ENCODE peak calls at places on chromosomes 12 and 14, in ten cellular contexts. Q is natural killer cell, B is GM12865, A is omental fat pad, E is esophagus muscularis mucosa, X is AG09319, R is fibroblast of mammary gland, I is left ventricle myocardium inferior, Y is neural crest cell, P is GM23338. S is an unnamed sample.

GRCh38 chr12:130973906-130974305 is 20.2 kb downstream of the ADGRD1 start:
- DNase-seq in Q (no peak), B (no peak), A (no peak), E (no peak), X (no peak), R (no peak), I (no peak), Y (no peak), P (no peak), S (no peak)

GRCh38 chr14:91214306-91214705 is 30.2 kb downstream of the GPR68 start:
- DNase-seq in Q (no peak), B (no peak), A (no peak), E (no peak), X (no peak), R (no peak), I (no peak), Y (no peak), P (no peak), S (no peak)

GRCh38 chr12:49518914-49519573 is 19.8 kb upstream of the KCNH3 start:
- DNase-seq in Q (no peak), B (no peak), A (no peak), E (peak), X (no peak), R (peak), I (no peak), Y (no peak), P (no peak), S (peak)

GRCh38 chr12:18749381-18749957 is 11.6 kb downstream of the CAPZA3 start:
- DNase-seq in Q (no peak), B (no peak), A (no peak), E (no peak), X (peak), R (peak), I (no peak), Y (no peak), P (no peak), S (no peak)

GRCh38 chr12:52358575-52359350 is 8.5 kb downstream of the KRT85 start:
- DNase-seq in Q (peak), B (peak), A (no peak), E (no peak), X (no peak), R (no peak), I (no peak), Y (no peak), P (no peak), S (no peak)

GRCh38 chr12:50550530-50551223 is 45.9 kb downstream of the DIP2B start:
- DNase-seq in Q (no peak), B (no peak), A (no peak), E (no peak), X (no peak), R (peak), I (no peak), Y (no peak), P (no peak), S (no peak)

GRCh38 chr14:70595443-70596185 is 4.8 kb downstream of the MED6 start:
- DNase-seq in Q (no peak), B (no peak), A (no peak), E (no peak), X (no peak), R (peak), I (no peak), Y (no peak), P (peak), S (no peak)

GRCh38 chr12:118189761-118190181 is 53.8 kb downstream of the PEBP1 start:
- DNase-seq in Q (no peak), B (no peak), A (no peak), E (no peak), X (no peak), R (peak), I (peak), Y (peak), P (peak), S (peak)

GRCh38 chr14:78486081-78486480 is 315.9 kb downstream of the NRXN3 start:
- DNase-seq in Q (no peak), B (no peak), A (no peak), E (no peak), X (no peak), R (no peak), I (no peak), Y (no peak), P (peak), S (no peak)

GRCh38 chr12:50326636-50327284 is 43.4 kb upstream of the LIMA1 start:
- DNase-seq in Q (no peak), B (no peak), A (no peak), E (no peak), X (peak), R (peak), I (no peak), Y (no peak), P (no peak), S (peak)

GRCh38 chr14:78154827-78155226 is 15.3 kb upstream of the NRXN3 start:
- DNase-seq in Q (no peak), B (no peak), A (no peak), E (no peak), X (no peak), R (no peak), I (no peak), Y (no peak), P (peak), S (no peak)

GRCh38 chr12:103801709-103802585 is 39.1 kb downstream of the NT5DC3 start:
- DNase-seq in Q (no peak), B (no peak), A (no peak), E (no peak), X (no peak), R (peak), I (no peak), Y (no peak), P (no peak), S (peak)

GRCh38 chr14:68703093-68703492 is 89.8 kb downstream of the ZFP36L1 start:
- DNase-seq in Q (no peak), B (no peak), A (no peak), E (no peak), X (no peak), R (peak), I (no peak), Y (no peak), P (no peak), S (peak)

GRCh38 chr14:60777856-60778578 is 43.5 kb downstream of the MNAT1 start:
- DNase-seq in Q (no peak), B (no peak), A (no peak), E (no peak), X (peak), R (peak), I (no peak), Y (no peak), P (no peak), S (peak)

GRCh38 chr12:98405795-98406366 is 109.5 kb upstream of the TMPO start:
- DNase-seq in Q (no peak), B (no peak), A (no peak), E (no peak), X (no peak), R (no peak), I (no peak), Y (no peak), P (no peak), S (no peak)

GRCh38 chr12:31353730-31354708 is 28.1 kb upstream of the SINHCAF start:
- DNase-seq in Q (no peak), B (peak), A (no peak), E (no peak), X (no peak), R (no peak), I (no peak), Y (no peak), P (no peak), S (no peak)

GRCh38 chr14:91144425-91145145 is 30.7 kb downstream of the DGLUCY start:
- DNase-seq in Q (no peak), B (no peak), A (no peak), E (no peak), X (no peak), R (peak), I (no peak), Y (no peak), P (no peak), S (peak)

GRCh38 chr12:132207083-132207775 is 63.0 kb downstream of the NOC4L start:
- DNase-seq in Q (no peak), B (no peak), A (no peak), E (no peak), X (no peak), R (no peak), I (no peak), Y (no peak), P (no peak), S (no peak)

GRCh38 chr14:56338674-56339073 is 220.5 kb downstream of the PELI2 start:
- DNase-seq in Q (no peak), B (no peak), A (no peak), E (no peak), X (no peak), R (no peak), I (no peak), Y (no peak), P (no peak), S (peak)

GRCh38 chr14:76589246-76589645 is 172.0 kb upstream of the VASH1 start:
- DNase-seq in Q (no peak), B (no peak), A (no peak), E (no peak), X (no peak), R (no peak), I (no peak), Y (no peak), P (no peak), S (no peak)

GRCh38 chr12:108381793-108382436 is 42.8 kb upstream of the CMKLR1 start:
- DNase-seq in Q (no peak), B (no peak), A (no peak), E (no peak), X (no peak), R (peak), I (no peak), Y (peak), P (peak), S (no peak)

GRCh38 chr14:103499709-103500108 is 22.9 kb downstream of the CKB start:
- DNase-seq in Q (no peak), B (no peak), A (no peak), E (no peak), X (no peak), R (no peak), I (no peak), Y (no peak), P (no peak), S (no peak)

GRCh38 chr14:65696801-65697200 is 284.3 kb downstream of the FUT8 start:
- DNase-seq in Q (no peak), B (no peak), A (no peak), E (no peak), X (no peak), R (peak), I (no peak), Y (no peak), P (no peak), S (peak)

GRCh38 chr12:65192963-65193516 is 23.7 kb downstream of the LEMD3 start:
- DNase-seq in Q (no peak), B (no peak), A (no peak), E (no peak), X (no peak), R (no peak), I (no peak), Y (no peak), P (no peak), S (no peak)

GRCh38 chr14:64324461-64325255 is 30.5 kb upstream of the ESR2 start:
- DNase-seq in Q (no peak), B (no peak), A (no peak), E (no peak), X (no peak), R (peak), I (no peak), Y (no peak), P (no peak), S (peak)

GRCh38 chr12:130879212-130879686 is 7.4 kb downstream of the RAN start:
- DNase-seq in Q (no peak), B (peak), A (no peak), E (no peak), X (no peak), R (no peak), I (no peak), Y (no peak), P (peak), S (no peak)

GRCh38 chr14:58829594-58829993 is 191.8 kb downstream of the DACT1 start:
- DNase-seq in Q (no peak), B (no peak), A (no peak), E (no peak), X (no peak), R (no peak), I (no peak), Y (no peak), P (no peak), S (no peak)

GRCh38 chr14:36663404-36664321 is 2.0 kb downstream of the PAX9 start:
- DNase-seq in Q (no peak), B (no peak), A (no peak), E (no peak), X (no peak), R (peak), I (no peak), Y (no peak), P (peak), S (peak)

GRCh38 chr12:58889557-58889956 is 30.7 kb downstream of the LRIG3 start:
- DNase-seq in Q (no peak), B (no peak), A (no peak), E (no peak), X (no peak), R (no peak), I (no peak), Y (no peak), P (no peak), S (no peak)

GRCh38 chr12:127654383-127654985 is 612.5 kb upstream of the TMEM132C start:
- DNase-seq in Q (no peak), B (no peak), A (no peak), E (no peak), X (no peak), R (no peak), I (no peak), Y (no peak), P (no peak), S (no peak)

GRCh38 chr12:11228268-11228879 is 41.1 kb downstream of the PRB3 start:
- DNase-seq in Q (no peak), B (peak), A (no peak), E (no peak), X (no peak), R (peak), I (no peak), Y (peak), P (peak), S (peak)

GRCh38 chr12:104695453-104696148 is 238.9 kb downstream of the CHST11 start:
- DNase-seq in Q (peak), B (peak), A (no peak), E (no peak), X (no peak), R (peak), I (no peak), Y (no peak), P (no peak), S (peak)

GRCh38 chr14:55641290-55641689 is 61.3 kb downstream of the KTN1 start:
- DNase-seq in Q (no peak), B (no peak), A (no peak), E (no peak), X (no peak), R (no peak), I (no peak), Y (no peak), P (no peak), S (no peak)

GRCh38 chr14:77681196-77682157 is 26.3 kb downstream of the ALKBH1 start:
- DNase-seq in Q (no peak), B (no peak), A (no peak), E (no peak), X (no peak), R (peak), I (no peak), Y (no peak), P (no peak), S (peak)

GRCh38 chr12:4271433-4272013 is 2.0 kb upstream of the CCND2 start:
- DNase-seq in Q (no peak), B (peak), A (no peak), E (no peak), X (no peak), R (peak), I (no peak), Y (no peak), P (peak), S (no peak)

GRCh38 chr12:124751654-124752355 is 111.9 kb downstream of the SCARB1 start:
- DNase-seq in Q (no peak), B (no peak), A (no peak), E (no peak), X (no peak), R (no peak), I (no peak), Y (no peak), P (no peak), S (no peak)

GRCh38 chr12:124750149-124750656 is 113.5 kb downstream of the SCARB1 start:
- DNase-seq in Q (no peak), B (no peak), A (no peak), E (no peak), X (no peak), R (no peak), I (no peak), Y (no peak), P (no peak), S (no peak)

GRCh38 chr12:124749725-124750124 is 113.9 kb downstream of the SCARB1 start:
- DNase-seq in Q (no peak), B (no peak), A (no peak), E (no peak), X (no peak), R (no peak), I (no peak), Y (no peak), P (no peak), S (no peak)

GRCh38 chr12:124752437-124753229 is 111.0 kb downstream of the SCARB1 start:
- DNase-seq in Q (no peak), B (no peak), A (no peak), E (no peak), X (no peak), R (peak), I (no peak), Y (no peak), P (no peak), S (no peak)

GRCh38 chr12:124750787-124751471 is 112.7 kb downstream of the SCARB1 start:
- DNase-seq in Q (no peak), B (no peak), A (no peak), E (no peak), X (no peak), R (no peak), I (no peak), Y (no peak), P (peak), S (no peak)
- TF ChIP-seq CTCF in Q (no peak), B (peak), A (no peak), E (no peak), X (peak), R (no peak), I (no peak), Y (no peak), P (peak), S (peak)

GRCh38 chr14:21066882-21067502 is 3.1 kb upstream of the ARHGEF40 start:
- DNase-seq in Q (no peak), B (no peak), A (no peak), E (no peak), X (no peak), R (no peak), I (no peak), Y (no peak), P (peak), S (no peak)
- TF ChIP-seq CTCF in Q (no peak), B (peak), A (no peak), E (no peak), X (peak), R (peak), I (no peak), Y (peak), P (peak), S (peak)

DNA sequence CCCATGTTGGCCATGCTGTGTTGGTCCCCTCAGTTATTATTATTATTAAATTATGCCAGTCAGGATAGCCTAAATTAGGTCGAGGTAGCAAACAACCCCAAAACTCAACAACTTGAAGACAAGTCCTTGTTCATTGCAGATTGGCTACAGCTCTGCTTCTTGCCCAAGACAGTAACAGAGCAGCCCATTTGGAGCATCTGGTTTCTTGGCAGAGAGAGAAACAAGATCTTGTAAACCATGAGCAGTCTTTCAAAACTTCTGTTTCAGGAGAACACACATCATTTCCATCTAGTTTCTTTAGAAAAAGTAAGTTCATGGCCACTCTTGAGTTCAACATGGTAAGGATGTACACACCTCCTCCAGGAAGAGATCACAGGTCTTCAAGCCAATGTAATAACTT is 52.3 kb downstream of the E2F7 start:
- DNase-seq in Q (no peak), B (no peak), A (no peak), E (no peak), X (peak), R (no peak), I (no peak), Y (no peak), P (no peak), S (no peak)
- TF ChIP-seq CTCF in Q (no peak), B (no peak), A (no peak), E (no peak), X (no peak), R (no peak), I (no peak), Y (no peak), P (no peak), S (no peak)

GRCh38 chr14:23362200-23362599 is 2.8 kb downstream of the EFS start:
- DNase-seq in Q (no peak), B (no peak), A (no peak), E (no peak), X (no peak), R (peak), I (no peak), Y (no peak), P (peak), S (no peak)
- TF ChIP-seq CTCF in Q (no peak), B (no peak), A (no peak), E (no peak), X (peak), R (peak), I (peak), Y (peak), P (peak), S (peak)

GRCh38 chr14:47447076-47447475 is 228.3 kb downstream of the MDGA2 start:
- DNase-seq in Q (no peak), B (no peak), A (no peak), E (no peak), X (no peak), R (no peak), I (no peak), Y (no peak), P (no peak), S (no peak)

GRCh38 chr14:47438650-47439140 is 236.7 kb downstream of the MDGA2 start:
- DNase-seq in Q (no peak), B (no peak), A (no peak), E (no peak), X (no peak), R (peak), I (no peak), Y (no peak), P (peak), S (no peak)

GRCh38 chr14:47439953-47440352 is 235.5 kb downstream of the MDGA2 start:
- DNase-seq in Q (no peak), B (no peak), A (no peak), E (no peak), X (no peak), R (no peak), I (no peak), Y (no peak), P (peak), S (no peak)

DNA sequence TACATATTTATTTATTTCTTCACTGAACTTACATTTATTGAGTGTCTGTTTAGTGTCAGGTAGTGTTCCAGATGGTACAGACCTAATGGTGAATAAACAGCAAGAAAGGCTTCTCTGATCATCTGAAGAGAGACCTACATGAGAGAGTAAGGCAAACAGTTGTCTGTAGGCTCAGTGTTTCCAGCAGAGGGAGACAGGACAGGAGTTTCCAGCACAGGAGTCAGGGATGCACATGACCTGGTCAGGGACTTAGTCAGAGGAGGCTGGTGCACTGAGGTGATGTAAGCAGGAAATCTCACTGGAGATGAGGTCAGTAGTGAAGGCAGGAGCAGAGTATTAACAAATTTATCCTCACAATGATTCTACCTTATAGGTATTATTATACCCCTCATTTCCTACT is 233.2 kb downstream of the MDGA2 start:
- DNase-seq in Q (no peak), B (no peak), A (no peak), E (no peak), X (no peak), R (peak), I (no peak), Y (no peak), P (peak), S (no peak)
- TF ChIP-seq CTCF in Q (no peak), B (no peak), A (no peak), E (no peak), X (no peak), R (peak), I (peak), Y (peak), P (peak), S (no peak)